ENCODE peak calls at places on chromosomes 4 and X, in nine cellular contexts. T, N, D, Y, F, Q, P, G and R are unnamed samples.

GRCh38 chrX:13666836-13667235 is 13.9 kb downstream of the TCEANC start:
- DNase-seq in Y (no peak), Q (no peak), P (no peak), F (no peak), G (no peak), T (peak), D (no peak), N (no peak), R (no peak)

GRCh38 chrX:149282909-149283308 is 222.2 kb downstream of the IDS start:
- DNase-seq in Y (no peak), G (no peak), D (no peak), P (no peak), N (no peak), T (no peak), Q (no peak), F (no peak), R (no peak)

GRCh38 chr4:147354994-147355393 is 125.9 kb upstream of the EDNRA start:
- DNase-seq in P (no peak), Y (no peak), Q (no peak), T (no peak), N (no peak), G (no peak), D (no peak), F (no peak), R (no peak)

GRCh38 chrX:139170526-139171173 is 359.9 kb upstream of the F9 start:
- DNase-seq in G (no peak), T (no peak), F (no peak), Q (no peak), N (no peak), P (no peak), D (no peak), Y (no peak), R (no peak)

GRCh38 chr4:4647041-4647440 is 105.2 kb upstream of the STX18 start:
- DNase-seq in F (no peak), D (peak), P (no peak), Q (peak), N (no peak), T (no peak), G (no peak), Y (no peak), R (peak)

GRCh38 chr4:189232274-189232673 is 708.4 kb upstream of the FRG1 start:
- DNase-seq in P (no peak), Q (no peak), G (no peak), D (peak), T (no peak), N (no peak), Y (no peak), F (no peak), R (no peak)

GRCh38 chr4:2154215-2154614 is 87.7 kb downstream of the HAUS3 start:
- DNase-seq in T (no peak), N (no peak), Q (peak), G (no peak), P (no peak), D (peak), F (no peak), Y (no peak), R (no peak)

GRCh38 chr4:136281889-136282288 is 1250.4 kb downstream of the PCDH18 start:
- DNase-seq in N (no peak), P (no peak), F (no peak), T (no peak), Y (no peak), D (no peak), G (no peak), Q (no peak), R (no peak)

GRCh38 chrX:49242545-49243066 is 7.3 kb downstream of the CCDC22 start:
- DNase-seq in T (no peak), Y (no peak), N (no peak), P (no peak), F (no peak), G (no peak), D (peak), Q (no peak), R (no peak)

GRCh38 chr4:89222171-89222570 is 85.4 kb downstream of the GPRIN3 start:
- DNase-seq in Y (no peak), P (peak), G (no peak), Q (no peak), N (no peak), F (no peak), T (no peak), D (no peak), R (no peak)

GRCh38 chrX:38768079-38768478 is 33.2 kb upstream of the MID1IP1 start:
- DNase-seq in N (no peak), P (peak), D (peak), T (peak), F (no peak), Q (peak), Y (no peak), G (peak), R (peak)
- TF ChIP-seq CTCF in N (no peak), P (peak), D (peak), T (peak), F (peak), Q (peak), Y (no peak), G (peak), R (peak)

GRCh38 chr4:148704291-148704690 is 262.1 kb upstream of the NR3C2 start:
- DNase-seq in P (no peak), G (no peak), F (no peak), Y (no peak), Q (no peak), N (no peak), D (no peak), T (no peak), R (no peak)
- TF ChIP-seq CTCF in P (no peak), G (no peak), F (no peak), Y (no peak), Q (no peak), N (no peak), D (peak), T (no peak), R (no peak)

GRCh38 chrX:40158036-40158706 is 60.4 kb upstream of the BCOR start:
- DNase-seq in Q (no peak), F (peak), Y (no peak), D (no peak), N (no peak), G (no peak), P (no peak), T (no peak), R (no peak)
- TF ChIP-seq CTCF in Q (no peak), F (peak), Y (no peak), D (no peak), N (peak), G (no peak), P (peak), T (peak), R (peak)

GRCh38 chrX:8846271-8846670 is 45.1 kb upstream of the FAM9A start:
- DNase-seq in G (no peak), F (no peak), N (no peak), Q (no peak), D (no peak), T (no peak), Y (no peak), P (no peak), R (no peak)

GRCh38 chrX:8844157-8844556 is 43.0 kb upstream of the FAM9A start:
- DNase-seq in Q (no peak), G (no peak), P (no peak), N (no peak), T (no peak), D (no peak), F (no peak), Y (no peak), R (no peak)

GRCh38 chrX:8845469-8845868 is 44.3 kb upstream of the FAM9A start:
- DNase-seq in P (no peak), T (no peak), N (no peak), D (no peak), Q (no peak), G (no peak), F (no peak), Y (no peak), R (no peak)

GRCh38 chrX:8841911-8842310 is 40.7 kb upstream of the FAM9A start:
- DNase-seq in F (no peak), Q (no peak), N (no peak), T (no peak), P (no peak), G (no peak), Y (no peak), D (no peak), R (no peak)

GRCh38 chrX:8845060-8845459 is 43.9 kb upstream of the FAM9A start:
- DNase-seq in Q (peak), N (no peak), Y (no peak), F (no peak), D (peak), P (no peak), T (peak), G (no peak), R (peak)
- TF ChIP-seq CTCF in Q (peak), N (no peak), Y (no peak), F (no peak), D (peak), P (no peak), T (peak), G (no peak), R (peak)

GRCh38 chrX:11426712-11427081 is 133.5 kb downstream of the AMELX start:
- DNase-seq in P (no peak), N (no peak), G (no peak), Q (no peak), Y (no peak), F (no peak), T (no peak), D (no peak), R (no peak)

GRCh38 chrX:11424903-11425674 is 131.9 kb downstream of the AMELX start:
- DNase-seq in F (no peak), G (no peak), Y (no peak), T (no peak), N (no peak), Q (no peak), D (no peak), P (no peak), R (no peak)

GRCh38 chrX:11430266-11430665 is 137.1 kb downstream of the AMELX start:
- DNase-seq in T (no peak), D (peak), N (no peak), F (no peak), Y (no peak), Q (no peak), P (no peak), G (no peak), R (no peak)

GRCh38 chrX:11429543-11430085 is 136.4 kb downstream of the AMELX start:
- DNase-seq in Q (no peak), N (no peak), D (no peak), P (peak), Y (no peak), G (no peak), F (no peak), T (no peak), R (no peak)

DNA sequence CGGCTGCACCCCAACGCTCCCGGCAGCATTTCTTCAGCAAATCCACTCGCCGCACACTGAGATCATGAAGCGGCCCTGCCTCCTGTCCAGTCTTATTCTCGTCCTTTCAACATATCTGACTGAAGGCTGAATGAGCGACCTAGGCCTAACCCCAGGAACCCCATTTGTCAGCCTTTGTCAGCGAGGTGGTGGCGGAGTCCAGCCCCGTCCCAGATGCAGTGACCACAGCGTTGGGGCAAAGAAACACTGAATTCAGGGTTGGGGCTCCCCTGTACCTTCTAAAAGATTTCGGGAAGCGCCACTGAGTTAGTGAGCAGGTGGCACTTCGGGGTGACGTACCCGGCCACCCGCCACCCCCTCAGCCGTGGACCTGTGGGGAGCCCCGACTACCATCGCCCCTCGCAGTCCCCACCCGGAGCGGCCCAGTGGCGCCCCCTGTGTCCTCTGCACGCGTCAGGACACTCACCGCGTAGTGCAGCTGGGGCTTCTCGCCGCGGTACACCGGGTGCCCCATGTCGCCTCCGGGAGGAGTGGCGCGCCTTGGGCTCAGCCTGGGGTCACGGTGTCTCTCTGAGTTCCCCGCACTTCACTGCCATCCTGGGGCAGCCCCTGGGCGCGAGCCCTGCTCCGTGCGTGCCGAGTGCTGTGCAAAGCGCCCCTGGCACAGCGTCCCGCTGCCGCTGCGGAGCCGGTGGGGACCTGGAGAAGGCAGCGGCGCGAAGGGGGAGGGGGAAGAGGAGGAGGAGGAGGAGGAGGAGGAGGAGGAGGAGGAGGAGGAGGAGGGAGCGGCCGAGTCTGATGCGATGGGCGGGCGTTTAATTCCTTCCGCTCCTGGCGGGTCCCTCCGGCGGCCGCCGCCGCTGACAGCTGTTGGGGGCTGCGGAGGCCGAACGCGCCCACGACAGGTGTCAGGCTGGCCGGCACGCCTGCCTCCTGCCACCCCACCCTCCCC is 134.1 kb downstream of the AMELX start:
- DNase-seq in N (no peak), Y (no peak), D (peak), F (no peak), P (peak), T (peak), G (no peak), Q (no peak), R (no peak)
- TF ChIP-seq CTCF in N (no peak), Y (peak), D (peak), F (no peak), P (peak), T (peak), G (peak), Q (peak), R (peak)